ENCODE peak calls at places on chromosome 5, in four cellular contexts. C, S, D and E are unnamed samples. For H3K4me1, the result is how much of the 10 kb centered on the place peaks cover.

GRCh38 chr5:66498791-66499207 is 97.4 kb upstream of the MAST4 start:
- DNase-seq in C (peak), S (no peak), D (no peak), E (no peak)

GRCh38 chr5:159669559-159669958 is 246.7 kb upstream of the ADRA1B start:
- DNase-seq in C (no peak), S (no peak), D (no peak), E (no peak)

GRCh38 chr5:110757118-110757729 is 18.4 kb downstream of the SLC25A46 start:
- DNase-seq in C (peak), S (no peak), D (no peak), E (peak)

GRCh38 chr5:174418809-174419522 is 305.4 kb upstream of the MSX2 start:
- DNase-seq in C (peak), S (no peak), D (no peak), E (no peak)

GRCh38 chr5:41527201-41527779 is 16.9 kb upstream of the PLCXD3 start:
- DNase-seq in C (peak), S (no peak), D (peak), E (peak)

GRCh38 chr5:14587143-14587542 is 5.6 kb downstream of the OTULINL start:
- DNase-seq in C (no peak), S (no peak), D (peak), E (peak)

GRCh38 chr5:149114403-149115312 is 26.6 kb upstream of the ABLIM3 start:
- DNase-seq in C (peak), S (peak), D (no peak), E (peak)

GRCh38 chr5:40291338-40291737 is 388.4 kb upstream of the PTGER4 start:
- DNase-seq in C (peak), S (no peak), D (no peak), E (no peak)

GRCh38 chr5:58135571-58136335 is 324.1 kb downstream of the PLK2 start:
- DNase-seq in C (no peak), S (no peak), D (no peak), E (no peak)

GRCh38 chr5:39284552-39284951 is 65.2 kb upstream of the FYB1 start:
- DNase-seq in C (no peak), S (no peak), D (no peak), E (no peak)

GRCh38 chr5:14664270-14665109 is at the start of gene OTULIN:
- DNase-seq in C (peak), S (peak), D (peak), E (peak)

GRCh38 chr5:73519531-73520283 is 21.5 kb downstream of the BTF3 start:
- DNase-seq in C (peak), S (peak), D (no peak), E (peak)

GRCh38 chr5:81907012-81907411 is 64.8 kb upstream of the ATG10 start:
- DNase-seq in C (no peak), S (no peak), D (no peak), E (no peak)

GRCh38 chr5:180330810-180331646 is 22.1 kb downstream of the GFPT2 start:
- DNase-seq in C (peak), S (peak), D (peak), E (no peak)

GRCh38 chr5:128736567-128736966 is 198.5 kb upstream of the FBN2 start:
- DNase-seq in C (peak), S (no peak), D (no peak), E (no peak)

GRCh38 chr5:17305024-17305423 is 87.6 kb downstream of the BASP1 start:
- DNase-seq in C (peak), S (no peak), D (no peak), E (no peak)

GRCh38 chr5:91641730-91642350 is 258.7 kb upstream of the ARRDC3 start:
- DNase-seq in C (peak), S (no peak), D (no peak), E (no peak)

GRCh38 chr5:54148062-54148461 is 162.3 kb downstream of the ARL15 start:
- DNase-seq in C (peak), S (no peak), D (no peak), E (no peak)

GRCh38 chr5:9395736-9396135 is 150.1 kb downstream of the SEMA5A start:
- DNase-seq in C (no peak), S (no peak), D (no peak), E (no peak)

GRCh38 chr5:55918097-55919035 is 67.2 kb downstream of the IL31RA start:
- DNase-seq in C (no peak), S (no peak), D (peak), E (no peak)

GRCh38 chr5:126449751-126450271 is 26.6 kb downstream of the GRAMD2B start:
- DNase-seq in C (peak), S (peak), D (no peak), E (peak)

GRCh38 chr5:172383231-172383802 is 71.0 kb downstream of the SH3PXD2B start:
- DNase-seq in C (peak), S (no peak), D (no peak), E (no peak)

GRCh38 chr5:104598285-104598684 is 1035.7 kb upstream of the NUDT12 start:
- DNase-seq in C (no peak), S (no peak), D (no peak), E (no peak)

GRCh38 chr5:159038907-159039306 is 60.8 kb downstream of the EBF1 start:
- DNase-seq in C (peak), S (no peak), D (peak), E (no peak)

GRCh38 chr5:56323505-56323904 is 90.4 kb upstream of the ANKRD55 start:
- DNase-seq in C (peak), S (no peak), D (no peak), E (no peak)

GRCh38 chr5:97550164-97550563 is 367.1 kb upstream of the RIOK2 start:
- DNase-seq in C (peak), S (no peak), D (no peak), E (no peak)

GRCh38 chr5:137022725-137023124 is 476.4 kb downstream of the SPOCK1 start:
- DNase-seq in C (peak), S (no peak), D (no peak), E (no peak)

GRCh38 chr5:72328172-72328571 is 8.0 kb downstream of the PTCD2 start:
- DNase-seq in C (peak), S (no peak), D (no peak), E (peak)
- TF ChIP-seq CTCF in C (no peak), S (no peak), D (no peak), E (no peak)

DNA sequence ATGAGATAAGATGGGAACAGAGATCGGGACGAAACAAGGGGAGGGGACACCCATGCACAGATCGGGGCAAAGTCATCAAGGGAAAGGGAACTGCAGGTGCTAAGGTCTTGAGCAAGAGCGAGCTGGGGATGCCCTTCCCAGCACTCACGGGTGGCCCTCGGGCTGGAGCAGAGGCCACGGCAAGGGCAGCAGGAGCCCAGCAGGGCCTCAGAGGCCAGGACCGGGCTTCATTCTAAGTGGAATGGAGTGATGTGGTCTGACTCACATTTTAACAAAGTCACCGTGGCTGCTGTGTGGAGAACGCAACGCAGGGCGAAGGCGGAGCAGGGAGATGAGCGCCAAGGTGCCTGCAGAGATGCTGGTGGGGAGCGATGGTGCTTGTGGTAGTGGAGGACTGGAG is 7.7 kb downstream of the IL13 start:
- DNase-seq in C (no peak), S (no peak), D (no peak), E (no peak)
- H3K4me1 ChIP-seq in C (under half), S (under half), D (under half), E (under half)

GRCh38 chr5:138725153-138725884 is 27.9 kb upstream of the CTNNA1 start:
- DNase-seq in C (peak), S (peak), D (no peak), E (peak)
- H3K4me3 ChIP-seq in C (no peak), S (no peak), D (no peak), E (no peak)

DNA sequence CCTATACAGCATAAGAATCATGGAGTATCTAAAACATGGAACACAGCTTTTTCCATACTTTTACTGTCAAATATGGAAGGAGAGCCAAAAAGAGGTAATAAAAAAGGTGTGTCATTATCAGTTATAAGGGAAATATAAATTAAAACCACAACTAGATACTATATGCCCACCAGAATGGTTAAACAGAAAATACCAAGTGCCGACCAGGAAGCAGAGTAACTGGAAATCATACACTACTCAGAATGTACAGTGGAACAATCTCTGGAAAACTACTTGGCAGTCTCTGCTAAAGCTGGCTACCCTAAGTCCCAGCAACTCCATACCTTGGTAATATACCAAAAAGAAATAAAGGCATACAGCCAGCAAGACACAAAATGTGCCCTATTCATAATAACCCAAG is 2.4 kb downstream of the PAIP1 start:
- DNase-seq in C (no peak), S (no peak), D (no peak), E (no peak)
- TF ChIP-seq CTCF in C (no peak), S (no peak), D (no peak), E (no peak)

DNA sequence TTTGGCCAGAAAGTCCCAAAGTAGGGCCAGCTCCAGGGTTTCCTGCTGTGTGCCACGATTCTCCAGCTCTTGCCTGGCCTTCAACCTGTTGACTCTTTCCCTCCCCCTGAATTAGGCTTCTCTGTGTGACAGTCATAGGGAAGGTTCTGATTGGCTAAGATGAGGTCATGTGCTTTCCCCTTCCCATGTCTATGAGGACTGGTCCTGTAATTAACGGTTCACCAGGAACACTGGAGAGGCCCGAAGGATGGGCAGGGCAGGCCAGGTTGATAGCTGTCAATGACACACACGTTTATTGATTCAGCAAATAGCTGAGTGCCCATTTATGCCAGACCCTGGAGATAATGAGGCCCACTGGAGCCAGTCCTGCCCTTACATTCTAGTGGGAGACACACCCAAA is 9.0 kb upstream of the PRR7 start:
- DNase-seq in C (no peak), S (no peak), D (no peak), E (no peak)
- H3K4me1 ChIP-seq in C (under half), S (under half), D (under half), E (under half)

GRCh38 chr5:96336351-96336985 is 96.6 kb downstream of the PCSK1 start:
- DNase-seq in C (peak), S (peak), D (peak), E (no peak)
- H3K4me3 ChIP-seq in C (peak), S (no peak), D (no peak), E (no peak)

GRCh38 chr5:177604656-177605055 is 4.7 kb downstream of the B4GALT7 start:
- DNase-seq in C (no peak), S (no peak), D (no peak), E (no peak)

GRCh38 chr5:177604116-177604521 is 4.2 kb downstream of the B4GALT7 start:
- DNase-seq in C (no peak), S (no peak), D (no peak), E (no peak)

GRCh38 chr5:177602458-177602830 is 2.5 kb downstream of the B4GALT7 start:
- DNase-seq in C (no peak), S (no peak), D (no peak), E (no peak)

GRCh38 chr5:177605078-177605477 is 5.1 kb downstream of the B4GALT7 start:
- DNase-seq in C (no peak), S (no peak), D (no peak), E (no peak)

DNA sequence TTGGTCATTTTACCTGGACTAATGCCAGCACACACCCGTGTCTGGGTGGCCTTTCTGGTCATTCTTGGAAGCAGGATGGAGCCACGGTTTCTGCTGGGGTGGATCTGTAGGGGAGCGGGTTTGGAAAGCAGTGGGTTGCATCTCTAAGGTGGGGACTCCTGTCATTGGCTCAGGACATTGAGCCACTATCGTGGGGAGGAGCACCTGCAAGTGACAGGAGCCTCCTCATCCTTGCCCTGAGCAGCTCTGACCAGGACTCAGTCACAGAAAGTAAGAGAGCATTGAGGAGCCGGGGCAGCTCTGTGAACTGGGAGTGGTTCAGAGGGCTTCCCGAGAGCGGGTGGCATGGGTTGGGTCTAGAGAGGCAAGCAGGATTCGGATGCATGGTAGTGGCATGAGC is 3.7 kb downstream of the B4GALT7 start:
- DNase-seq in C (no peak), S (no peak), D (no peak), E (no peak)
- TF ChIP-seq CTCF in C (no peak), S (no peak), D (no peak), E (no peak)